ENCODE peak calls at places on chromosomes 16 and 17, in six cellular contexts. I is prostate gland; Q is CD4-positive, alpha-beta memory T cell; A is tibial artery; H is CD4-positive, CD25-positive, alpha-beta regulatory T cell; E is heart right ventricle. T is an unnamed sample.

GRCh38 chr17:78529251-78529650 is 47.9 kb downstream of the DNAH17 start:
- DNase-seq in I (no peak), Q (no peak), A (no peak), H (no peak), E (no peak), T (no peak)

GRCh38 chr16:76653390-76654026 is 376.3 kb downstream of the CNTNAP4 start:
- DNase-seq in I (no peak), Q (no peak), A (no peak), H (no peak), E (no peak), T (no peak)

GRCh38 chr17:39204245-39204644 is 4.2 kb downstream of the RPL19 start:
- DNase-seq in I (no peak), Q (no peak), A (no peak), H (no peak), E (no peak), T (no peak)

GRCh38 chr17:68591583-68591982 is 9.6 kb downstream of the FAM20A start:
- DNase-seq in I (no peak), Q (no peak), A (no peak), H (no peak), E (peak), T (peak)

GRCh38 chr17:44159519-44160210 is 10.8 kb upstream of the ASB16 start:
- DNase-seq in I (no peak), Q (peak), A (no peak), H (peak), E (no peak), T (no peak)

GRCh38 chr16:70646260-70647241 is at the start of gene IL34:
- DNase-seq in I (no peak), Q (no peak), A (no peak), H (no peak), E (no peak), T (peak)

GRCh38 chr16:75591001-75591852 is 25.0 kb downstream of the GABARAPL2 start:
- DNase-seq in I (peak), Q (no peak), A (peak), H (no peak), E (peak), T (peak)

GRCh38 chr17:80485846-80486245 is 9.4 kb upstream of the NPTX1 start:
- DNase-seq in I (no peak), Q (no peak), A (no peak), H (no peak), E (no peak), T (no peak)

GRCh38 chr16:84569382-84569987 is 48.4 kb downstream of the COTL1 start:
- DNase-seq in I (no peak), Q (no peak), A (no peak), H (no peak), E (no peak), T (no peak)

GRCh38 chr16:58280846-58281301 is 14.0 kb downstream of the PRSS54 start:
- DNase-seq in I (no peak), Q (no peak), A (no peak), H (no peak), E (no peak), T (no peak)

GRCh38 chr17:40548982-40549680 is 16.1 kb downstream of the CCR7 start:
- DNase-seq in I (no peak), Q (no peak), A (peak), H (no peak), E (no peak), T (no peak)

GRCh38 chr16:2597560-2597902 is 59.7 kb downstream of the PDPK1 start:
- DNase-seq in I (no peak), Q (no peak), A (no peak), H (no peak), E (no peak), T (no peak)

GRCh38 chr17:27495460-27495859 is 39.2 kb downstream of the KSR1 start:
- DNase-seq in I (no peak), Q (no peak), A (no peak), H (no peak), E (no peak), T (no peak)

GRCh38 chr17:16107165-16107770 is 107.6 kb downstream of the TTC19 start:
- DNase-seq in I (no peak), Q (no peak), A (no peak), H (no peak), E (no peak), T (no peak)

GRCh38 chr16:1553976-1554825 is 20.7 kb downstream of the TMEM204 start:
- DNase-seq in I (no peak), Q (no peak), A (no peak), H (no peak), E (no peak), T (no peak)

GRCh38 chr17:45006927-45007461 is 38.9 kb upstream of the C1QL1 start:
- DNase-seq in I (no peak), Q (no peak), A (no peak), H (no peak), E (no peak), T (no peak)

GRCh38 chr17:48522031-48522593 is 8.7 kb downstream of the HOXB1 start:
- DNase-seq in I (peak), Q (no peak), A (no peak), H (no peak), E (no peak), T (no peak)

GRCh38 chr16:56931253-56931768 is 631 bp upstream of the HERPUD1 start:
- DNase-seq in I (peak), Q (no peak), A (no peak), H (no peak), E (peak), T (peak)
- H3K27ac ChIP-seq in I (peak), Q (peak), A (peak), H (peak), E (peak), T (peak)

GRCh38 chr16:86665319-86665675 is 86.9 kb downstream of the FOXL1 start:
- DNase-seq in I (no peak), Q (no peak), A (no peak), H (no peak), E (no peak), T (no peak)

GRCh38 chr16:86662195-86662594 is 83.8 kb downstream of the FOXL1 start:
- DNase-seq in I (no peak), Q (no peak), A (no peak), H (no peak), E (no peak), T (no peak)

GRCh38 chr16:86662740-86663139 is 84.4 kb downstream of the FOXL1 start:
- DNase-seq in I (no peak), Q (no peak), A (no peak), H (no peak), E (no peak), T (no peak)

GRCh38 chr16:86664518-86665318 is 86.4 kb downstream of the FOXL1 start:
- DNase-seq in I (no peak), Q (no peak), A (peak), H (no peak), E (no peak), T (no peak)

GRCh38 chr16:86663691-86664517 is 85.6 kb downstream of the FOXL1 start:
- DNase-seq in I (no peak), Q (no peak), A (no peak), H (no peak), E (no peak), T (no peak)
- H3K27ac ChIP-seq in I (no peak), Q (no peak), A (peak), H (no peak), E (no peak), T (no peak)

GRCh38 chr17:888998-889401 is 90.6 kb downstream of the NXN start:
- DNase-seq in I (no peak), Q (no peak), A (no peak), H (no peak), E (no peak), T (no peak)

GRCh38 chr17:882827-883585 is 96.6 kb downstream of the NXN start:
- DNase-seq in I (peak), Q (no peak), A (peak), H (no peak), E (peak), T (peak)

GRCh38 chr17:883586-883962 is 96.0 kb downstream of the NXN start:
- DNase-seq in I (no peak), Q (no peak), A (no peak), H (no peak), E (no peak), T (no peak)

GRCh38 chr17:887842-888214 is 91.7 kb downstream of the NXN start:
- DNase-seq in I (no peak), Q (no peak), A (no peak), H (no peak), E (no peak), T (no peak)

GRCh38 chr17:885971-886571 is 93.5 kb downstream of the NXN start:
- DNase-seq in I (peak), Q (no peak), A (peak), H (no peak), E (peak), T (peak)
- H3K27ac ChIP-seq in I (peak), Q (no peak), A (peak), H (no peak), E (no peak), T (no peak)

GRCh38 chr16:65572156-65572555 is 450.3 kb upstream of the CDH11 start:
- DNase-seq in I (no peak), Q (no peak), A (no peak), H (no peak), E (no peak), T (no peak)
- H3K27ac ChIP-seq in I (no peak), Q (no peak), A (no peak), H (no peak), E (no peak), T (no peak)

GRCh38 chr16:69477546-69477945 is 53.1 kb downstream of the CYB5B start:
- DNase-seq in I (no peak), Q (no peak), A (no peak), H (no peak), E (no peak), T (no peak)
- H3K27ac ChIP-seq in I (no peak), Q (no peak), A (no peak), H (no peak), E (no peak), T (no peak)

DNA sequence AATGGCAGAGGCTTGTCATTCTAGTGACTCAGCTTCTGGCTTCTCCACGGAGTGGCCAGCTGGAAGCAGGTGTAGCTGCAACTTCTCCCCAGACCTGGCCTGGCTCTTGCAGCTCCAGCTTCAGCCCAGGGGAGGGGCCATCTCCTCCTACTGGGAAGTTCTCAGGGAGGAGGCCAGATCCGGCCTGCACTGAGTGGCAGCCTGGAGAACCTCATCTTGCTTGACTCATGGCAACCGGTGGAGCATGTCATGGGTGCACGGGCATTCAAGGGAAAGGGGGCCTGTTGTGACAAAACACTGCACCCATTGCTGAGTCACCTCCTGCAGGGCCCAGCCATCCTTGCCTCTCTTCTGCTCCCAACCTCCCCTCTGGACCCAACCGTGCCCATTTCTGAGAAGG is 273.9 kb upstream of the MAF start:
- DNase-seq in I (no peak), Q (no peak), A (no peak), H (no peak), E (no peak), T (no peak)
- H3K27ac ChIP-seq in I (no peak), Q (no peak), A (no peak), H (no peak), E (no peak), T (no peak)

DNA sequence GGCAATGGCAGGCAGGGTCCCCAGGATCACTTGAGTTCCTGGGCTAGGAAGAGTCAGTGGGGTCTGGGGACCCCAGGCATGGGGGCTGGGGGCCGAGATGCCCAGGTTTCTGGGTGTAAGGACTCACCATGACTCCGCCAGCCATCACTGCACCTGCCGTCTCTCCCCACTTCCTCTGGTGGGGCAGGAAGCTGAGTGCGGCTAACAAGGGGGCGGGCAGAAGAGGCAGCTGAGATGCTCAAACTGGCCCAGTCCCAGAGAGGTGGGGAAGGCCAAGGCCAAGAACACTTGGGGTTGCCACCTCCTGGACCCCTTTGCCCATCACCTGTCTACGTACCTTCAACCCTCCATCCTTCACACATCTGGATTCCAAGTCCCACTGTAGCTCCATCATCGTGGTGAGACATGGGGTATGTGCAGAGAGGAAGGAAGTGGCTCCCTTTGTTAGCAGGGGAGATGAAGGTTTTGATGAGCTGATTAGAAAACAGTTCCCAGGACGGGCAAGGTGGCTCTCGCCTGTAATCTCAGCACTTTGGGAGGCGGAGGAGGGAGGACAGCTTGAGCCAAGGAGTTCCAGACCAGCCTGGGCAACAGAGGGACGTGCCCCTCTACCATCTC is at the start of gene SEPTIN1:
- DNase-seq in I (no peak), Q (peak), A (no peak), H (peak), E (no peak), T (no peak)
- H3K27ac ChIP-seq in I (no peak), Q (peak), A (no peak), H (peak), E (no peak), T (no peak)

DNA sequence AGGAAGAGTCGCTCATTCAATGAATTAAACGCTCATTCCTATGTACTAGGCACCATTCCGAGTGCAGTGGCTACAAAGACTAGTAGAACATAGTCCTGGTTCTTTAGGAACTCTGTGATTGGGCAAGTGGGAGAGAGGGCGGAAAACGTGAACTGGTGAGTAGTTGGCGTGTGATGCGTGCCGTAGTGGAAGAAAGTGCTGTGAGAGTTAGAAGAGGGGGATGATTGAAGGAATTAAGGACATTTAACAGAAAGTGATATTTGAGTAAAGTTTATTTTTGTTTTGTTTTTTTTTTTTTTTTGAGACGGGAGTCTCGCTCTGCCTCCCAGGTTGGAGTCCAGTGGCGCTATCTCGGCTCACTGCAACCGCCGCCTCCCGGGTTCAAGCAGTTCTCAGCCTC is 7.9 kb upstream of the SLFN14 start:
- DNase-seq in I (no peak), Q (peak), A (no peak), H (no peak), E (no peak), T (no peak)
- H3K27ac ChIP-seq in I (peak), Q (peak), A (peak), H (peak), E (no peak), T (no peak)